ENCODE peak calls at places on chromosomes 13 and 19, in nine cellular contexts. P is lung, N is uterus, L is endothelial cell of umbilical vein, O is AG04450, R is GM12878, I is spleen, M is stomach, Y is astrocyte. J is an unnamed sample.
A peak's percentile ranks its signal among the peaks of the same experiment; 100 is the strongest.

GRCh38 chr13:27437126-27437525 is 12.7 kb downstream of the GTF3A start:
- DNase-seq in P (no peak), N (no peak), L (no peak), O (no peak), R (no peak), I (no peak), M (no peak), Y (no peak), J (no peak)

GRCh38 chr13:48448285-48448962 is 35.5 kb upstream of the LPAR6 start:
- DNase-seq in P (no peak), N (no peak), L (peak; percentile 70), O (no peak), R (no peak), I (no peak), M (no peak), Y (no peak), J (no peak)

GRCh38 chr19:28049875-28050274 is 1163.1 kb downstream of the UQCRFS1 start:
- DNase-seq in P (no peak), N (no peak), L (no peak), O (no peak), R (no peak), I (no peak), M (no peak), Y (no peak), J (no peak)

GRCh38 chr19:52231154-52231565 is 38.2 kb upstream of the ZNF766 start:
- DNase-seq in P (no peak), N (no peak), L (no peak), O (no peak), R (no peak), I (no peak), M (no peak), Y (peak; percentile 23), J (no peak)

GRCh38 chr13:95099541-95099940 is 201.7 kb downstream of the ABCC4 start:
- DNase-seq in P (no peak), N (no peak), L (peak; percentile 72), O (no peak), R (no peak), I (no peak), M (peak; percentile 57), Y (peak; percentile 73), J (no peak)

GRCh38 chr13:39210961-39211534 is 172.8 kb downstream of the NHLRC3 start:
- DNase-seq in P (no peak), N (no peak), L (no peak), O (no peak), R (no peak), I (no peak), M (no peak), Y (no peak), J (no peak)

GRCh38 chr19:38726284-38726673 is 18.0 kb downstream of the CAPN12 start:
- DNase-seq in P (no peak), N (no peak), L (no peak), O (no peak), R (no peak), I (no peak), M (no peak), Y (no peak), J (no peak)

GRCh38 chr13:40269086-40269485 is 397.4 kb downstream of the FOXO1 start:
- DNase-seq in P (no peak), N (peak; percentile 56), L (no peak), O (no peak), R (no peak), I (no peak), M (no peak), Y (no peak), J (no peak)

GRCh38 chr13:102441085-102441484 is 39.2 kb upstream of the FGF14 start:
- DNase-seq in P (no peak), N (no peak), L (no peak), O (no peak), R (no peak), I (no peak), M (no peak), Y (no peak), J (no peak)

GRCh38 chr19:49421039-49421877 is 2.0 kb downstream of the PTH2 start:
- DNase-seq in P (peak; percentile 72), N (peak; percentile 52), L (peak; percentile 50), O (no peak), R (no peak), I (no peak), M (peak; percentile 55), Y (peak; percentile 18), J (peak; percentile 47)

GRCh38 chr19:23305555-23305954 is 55.4 kb upstream of the ZNF724 start:
- DNase-seq in P (no peak), N (no peak), L (no peak), O (no peak), R (no peak), I (no peak), M (no peak), Y (no peak), J (no peak)

GRCh38 chr19:16877581-16877980 is 11.2 kb upstream of the F2RL3 start:
- DNase-seq in P (no peak), N (no peak), L (no peak), O (no peak), R (no peak), I (no peak), M (no peak), Y (peak; percentile 11), J (no peak)

GRCh38 chr19:2477732-2478191 is 1.8 kb downstream of the GADD45B start:
- DNase-seq in P (peak; percentile 41), N (peak; percentile 36), L (peak; percentile 48), O (no peak), R (no peak), I (peak; percentile 84), M (no peak), Y (no peak), J (no peak)

GRCh38 chr13:39616087-39616694 is 13.2 kb upstream of the LHFPL6 start:
- DNase-seq in P (no peak), N (peak; percentile 20), L (peak; percentile 70), O (peak; percentile 33), R (no peak), I (no peak), M (no peak), Y (peak; percentile 29), J (no peak)

GRCh38 chr19:7459773-7460172 is 29.1 kb downstream of the PEX11G start:
- DNase-seq in P (no peak), N (no peak), L (no peak), O (no peak), R (no peak), I (no peak), M (no peak), Y (no peak), J (no peak)
- TF ChIP-seq CTCF in P (no peak), N (no peak), L (no peak), O (no peak), R (no peak), I (no peak), M (no peak), Y (no peak), J (no peak)

GRCh38 chr19:1234041-1234669 is 3.6 kb downstream of the CBARP start:
- DNase-seq in P (no peak), N (no peak), L (no peak), O (no peak), R (no peak), I (no peak), M (no peak), Y (no peak), J (no peak)

GRCh38 chr19:1236566-1236965 is 1.2 kb downstream of the CBARP start:
- DNase-seq in P (no peak), N (no peak), L (no peak), O (no peak), R (no peak), I (no peak), M (no peak), Y (no peak), J (peak; percentile 59)

GRCh38 chr19:1237027-1237659 is 662 bp downstream of the CBARP start:
- DNase-seq in P (no peak), N (peak; percentile 61), L (peak; percentile 35), O (no peak), R (no peak), I (no peak), M (no peak), Y (no peak), J (no peak)

GRCh38 chr19:1234670-1235380 is 3.0 kb downstream of the CBARP start:
- DNase-seq in P (no peak), N (no peak), L (no peak), O (no peak), R (no peak), I (no peak), M (no peak), Y (no peak), J (no peak)

GRCh38 chr19:1235625-1236538 is 1.9 kb downstream of the CBARP start:
- DNase-seq in P (no peak), N (no peak), L (no peak), O (no peak), R (no peak), I (no peak), M (no peak), Y (no peak), J (no peak)
- H3K4me3 ChIP-seq in P (no peak overlapping the region), N (no peak overlapping the region), L (no peak overlapping the region), O (peak overlapping the region; percentile 73), R (no peak overlapping the region), I (no peak overlapping the region), M (no peak overlapping the region), Y (peak overlapping the region; percentile 57), J (peak overlapping the region; percentile 48)

DNA sequence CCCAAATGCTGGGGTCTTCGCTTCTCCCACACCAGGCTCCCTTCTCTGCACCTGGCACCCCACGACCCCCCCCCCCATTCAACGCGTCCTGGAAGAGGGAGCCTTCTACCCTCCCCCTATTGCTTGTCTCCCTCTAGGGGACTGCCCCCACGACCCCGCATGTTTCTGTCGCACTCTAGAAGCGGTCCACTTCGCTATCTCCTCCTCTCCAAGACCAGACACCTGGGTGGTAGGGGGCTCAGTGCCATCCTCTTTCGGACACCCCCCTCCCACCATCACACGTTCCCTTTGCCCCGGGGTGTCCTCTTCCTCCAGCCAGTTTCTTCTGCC is 1.5 kb downstream of the TGFB1 start:
- DNase-seq in P (no peak), N (no peak), L (no peak), O (no peak), R (no peak), I (no peak), M (no peak), Y (no peak), J (no peak)
- H3K27ac ChIP-seq in P (peak overlapping the region; percentile 57), N (peak overlapping the region; percentile 96), L (peak overlapping the region; percentile 70), O (no peak overlapping the region), R (peak overlapping the region; percentile 84), I (peak overlapping the region; percentile 95), M (peak overlapping the region; percentile 81), Y (peak overlapping the region; percentile 59), J (peak overlapping the region; percentile 63)

GRCh38 chr19:13842294-13843103 is 34.4 kb upstream of the NANOS3 start:
- DNase-seq in P (peak; percentile 84), N (peak; percentile 92), L (peak; percentile 70), O (no peak), R (no peak), I (peak; percentile 93), M (peak; percentile 85), Y (no peak), J (no peak)

GRCh38 chr19:13843104-13843921 is 33.6 kb upstream of the NANOS3 start:
- DNase-seq in P (peak; percentile 42), N (peak; percentile 77), L (peak; percentile 59), O (no peak), R (no peak), I (peak; percentile 84), M (peak; percentile 78), Y (no peak), J (no peak)

GRCh38 chr19:13846533-13847032 is 30.4 kb upstream of the NANOS3 start:
- DNase-seq in P (peak; percentile 87), N (peak; percentile 80), L (peak; percentile 88), O (no peak), R (peak; percentile 85), I (peak; percentile 97), M (peak; percentile 88), Y (peak; percentile 91), J (no peak)

GRCh38 chr19:13841339-13842293 is 35.3 kb upstream of the NANOS3 start:
- DNase-seq in P (peak; percentile 75), N (peak; percentile 65), L (no peak), O (no peak), R (no peak), I (peak; percentile 89), M (peak; percentile 78), Y (no peak), J (no peak)

GRCh38 chr19:13844130-13844631 is 32.8 kb upstream of the NANOS3 start:
- DNase-seq in P (no peak), N (no peak), L (no peak), O (no peak), R (no peak), I (peak; percentile 80), M (no peak), Y (no peak), J (no peak)
- TF ChIP-seq CTCF in P (no peak), N (no peak), L (no peak), O (no peak), R (no peak), I (no peak), M (no peak), Y (no peak), J (no peak)